ENCODE peak calls at places on chromosomes 5 and 9, in four cellular contexts. N is cardiac muscle cell, M is HCT116, F is astrocyte. A is an unnamed sample.

GRCh38 chr5:131587541-131587940 is 47.5 kb downstream of the RAPGEF6 start:
- DNase-seq in N (no peak), M (no peak), F (peak; percentile 20), A (no peak)

GRCh38 chr9:24245988-24246387 is 299.7 kb downstream of the IZUMO3 start:
- DNase-seq in N (peak; percentile 45), M (peak; percentile 1), F (no peak), A (no peak)

GRCh38 chr5:100709771-100710170 is 174.6 kb downstream of the FAM174A start:
- DNase-seq in N (no peak), M (no peak), F (no peak), A (no peak)

GRCh38 chr9:108245331-108245730 is 610.5 kb downstream of the ACTL7B start:
- DNase-seq in N (no peak), M (no peak), F (no peak), A (no peak)

GRCh38 chr9:38033956-38034355 is 35.1 kb downstream of the SHB start:
- DNase-seq in N (no peak), M (no peak), F (no peak), A (no peak)

GRCh38 chr9:2870340-2870739 is 26.4 kb upstream of the PUM3 start:
- DNase-seq in N (no peak), M (no peak), F (no peak), A (no peak)

GRCh38 chr5:55668356-55668755 is 43.8 kb downstream of the SLC38A9 start:
- DNase-seq in N (no peak), M (peak; percentile 22), F (peak; percentile 89), A (peak; percentile 50)

GRCh38 chr9:89961616-89962341 is 357.0 kb downstream of the GADD45G start:
- DNase-seq in N (no peak), M (no peak), F (peak; percentile 66), A (no peak)

GRCh38 chr5:55232194-55232984 is 1.0 kb downstream of the CCNO start:
- DNase-seq in N (peak; percentile 43), M (peak; percentile 29), F (no peak), A (no peak)

GRCh38 chr5:36422957-36423356 is 121.3 kb upstream of the RANBP3L start:
- DNase-seq in N (no peak), M (no peak), F (peak; percentile 87), A (peak; percentile 85)

GRCh38 chr9:125986966-125987365 is 239.8 kb downstream of the PBX3 start:
- DNase-seq in N (no peak), M (no peak), F (no peak), A (no peak)

GRCh38 chr5:149517461-149518122 is 33.6 kb downstream of the CSNK1A1 start:
- DNase-seq in N (peak; percentile 7), M (no peak), F (no peak), A (no peak)

GRCh38 chr9:132006657-132007370 is 72.9 kb downstream of the MED27 start:
- DNase-seq in N (no peak), M (no peak), F (peak; percentile 57), A (no peak)

GRCh38 chr5:71877511-71877910 is 158.4 kb downstream of the CARTPT start:
- DNase-seq in N (no peak), M (no peak), F (no peak), A (no peak)

GRCh38 chr9:133107961-133108793 is 12.9 kb downstream of the RALGDS start:
- DNase-seq in N (no peak), M (no peak), F (no peak), A (no peak)

GRCh38 chr9:126204197-126204596 is 122.4 kb upstream of the MVB12B start:
- DNase-seq in N (no peak), M (no peak), F (no peak), A (no peak)

GRCh38 chr5:172496671-172497371 is 42.5 kb upstream of the SH3PXD2B start:
- DNase-seq in N (no peak), M (no peak), F (peak; percentile 64), A (peak; percentile 23)

GRCh38 chr5:132094393-132095076 is 20.9 kb downstream of the CSF2 start:
- DNase-seq in N (no peak), M (no peak), F (peak; percentile 98), A (peak; percentile 81)

GRCh38 chr9:116156621-116157314 is 3.2 kb downstream of the PAPPA start:
- DNase-seq in N (peak; percentile 88), M (no peak), F (peak; percentile 59), A (peak; percentile 65)

GRCh38 chr5:62560786-62561185 is 17.8 kb upstream of the LRRC70 start:
- DNase-seq in N (no peak), M (no peak), F (peak; percentile 13), A (no peak)

GRCh38 chr9:137851516-137852217 is 25.9 kb upstream of the CACNA1B start:
- DNase-seq in N (no peak), M (no peak), F (peak; percentile 2), A (no peak)

GRCh38 chr9:132896906-132897305 is 18.2 kb downstream of the SPACA9 start:
- DNase-seq in N (no peak), M (no peak), F (no peak), A (no peak)

GRCh38 chr5:84239509-84239908 is 145.2 kb downstream of the EDIL3 start:
- DNase-seq in N (no peak), M (no peak), F (peak; percentile 65), A (no peak)

GRCh38 chr5:127696688-127697087 is 6.5 kb upstream of the CCDC192 start:
- DNase-seq in N (no peak), M (no peak), F (peak; percentile 81), A (no peak)

GRCh38 chr9:80285325-80285724 is 713.6 kb downstream of the TLE4 start:
- DNase-seq in N (peak; percentile 2), M (no peak), F (peak; percentile 6), A (no peak)

GRCh38 chr5:108345541-108346171 is 36.2 kb downstream of the FBXL17 start:
- DNase-seq in N (peak; percentile 51), M (peak; percentile 13), F (peak; percentile 24), A (no peak)

GRCh38 chr5:79621056-79621455 is 8.8 kb downstream of the TENT2 start:
- DNase-seq in N (no peak), M (no peak), F (peak; percentile 84), A (no peak)

GRCh38 chr5:55903121-55903701 is 52.1 kb downstream of the IL31RA start:
- DNase-seq in N (no peak), M (no peak), F (peak; percentile 55), A (peak; percentile 63)

GRCh38 chr5:14406554-14406849 is 175.1 kb upstream of the OTULINL start:
- DNase-seq in N (no peak), M (no peak), F (peak; percentile 97), A (peak; percentile 69)

GRCh38 chr5:55936100-55936693 is 58.6 kb downstream of the IL6ST start:
- DNase-seq in N (peak; percentile 86), M (peak; percentile 79), F (peak; percentile 75), A (peak; percentile 83)

DNA sequence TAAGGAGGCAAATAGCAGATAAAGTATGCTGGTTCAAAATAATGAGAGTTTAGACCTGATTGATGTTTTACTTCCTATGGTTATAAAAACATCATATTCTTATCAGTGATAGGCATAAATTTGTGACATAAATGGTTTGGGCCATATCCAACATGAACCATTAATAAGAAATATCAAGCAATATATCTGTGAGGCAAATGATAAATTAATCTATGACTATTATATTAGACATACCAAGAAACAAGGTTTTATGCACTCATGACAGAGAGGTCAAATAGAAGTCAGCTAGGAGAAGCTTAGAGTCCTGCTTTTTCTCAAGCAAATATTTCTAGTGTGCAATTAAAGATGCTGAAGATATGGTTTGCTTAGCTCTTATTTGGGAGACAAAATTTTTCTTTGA is 10.4 kb downstream of the SMIM3 start:
- DNase-seq in N (no peak), M (no peak), F (peak; percentile 74), A (no peak)
- H3K4me3 ChIP-seq in N (no peak overlapping the region), M (no peak overlapping the region), F (no peak overlapping the region), A (no peak overlapping the region)

DNA sequence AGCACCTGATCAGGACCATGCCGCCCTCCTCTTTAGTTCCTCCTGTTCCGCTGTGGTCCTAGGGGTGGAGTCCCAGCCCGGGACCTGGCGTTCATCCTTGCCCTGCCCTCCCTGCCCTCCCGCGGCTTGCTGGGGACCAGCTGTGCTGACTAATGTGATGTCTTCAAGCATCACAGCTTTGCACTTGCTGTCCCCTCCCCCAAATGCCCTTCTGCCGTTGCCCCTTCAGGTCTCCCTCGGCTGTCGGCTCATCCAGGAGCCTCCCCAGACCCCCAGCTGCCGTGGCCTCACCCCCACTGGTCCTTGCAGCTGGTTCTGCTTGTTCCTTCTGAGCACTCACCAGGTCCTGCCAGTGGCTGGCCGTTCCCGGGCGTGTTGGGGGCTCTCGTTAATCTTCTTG is 19.9 kb downstream of the RXRA start:
- DNase-seq in N (no peak), M (no peak), F (no peak), A (no peak)
- H3K4me1 ChIP-seq in N (peaks cover 9% of the 10 kb centered on the region), M (no peaks in the 10 kb centered on the region), F (peaks cover 9% of the 10 kb centered on the region), A (no peaks in the 10 kb centered on the region)

DNA sequence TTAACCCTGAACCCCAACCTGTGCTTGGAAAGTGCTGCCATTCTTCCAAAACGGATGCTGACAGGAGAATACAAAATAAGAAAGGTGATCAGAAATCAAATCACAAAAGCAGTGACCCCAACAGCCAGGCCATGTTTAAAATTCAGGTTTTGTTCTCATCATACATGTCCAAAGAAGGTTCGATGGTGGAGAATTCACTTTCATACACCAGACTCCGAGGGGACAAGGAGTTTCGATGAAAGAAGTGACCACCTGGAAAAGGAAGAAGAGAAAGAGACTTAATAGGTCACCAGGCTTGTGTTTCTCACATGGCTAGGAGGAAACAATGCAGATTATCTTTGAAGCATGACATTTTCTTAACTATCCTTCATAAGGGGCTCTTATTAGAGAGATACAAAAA is 12.5 kb upstream of the TBC1D9B start:
- DNase-seq in N (no peak), M (no peak), F (no peak), A (no peak)
- H3K4me3 ChIP-seq in N (no peak overlapping the region), M (no peak overlapping the region), F (no peak overlapping the region), A (no peak overlapping the region)

DNA sequence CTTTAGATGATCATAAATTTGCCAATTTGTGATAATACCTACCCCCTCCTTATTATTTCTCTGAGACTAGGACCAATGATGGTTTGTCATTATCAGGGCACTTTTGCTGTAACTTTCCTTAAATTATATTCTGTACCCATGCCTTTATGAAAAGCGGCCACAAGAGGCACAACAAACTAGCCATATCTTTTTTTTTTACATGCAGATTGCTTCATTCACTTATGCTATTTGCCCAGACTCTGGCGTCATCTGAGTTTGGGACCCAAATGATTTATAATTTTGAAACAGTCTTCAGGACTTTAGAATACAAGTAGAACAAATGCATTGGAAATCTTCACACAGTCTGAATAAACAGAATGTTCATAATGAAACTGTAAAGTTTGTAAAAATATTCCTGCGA is 408.1 kb downstream of the MAT2B start:
- DNase-seq in N (no peak), M (no peak), F (no peak), A (no peak)
- H3K4me1 ChIP-seq in N (no peaks in the 10 kb centered on the region), M (no peaks in the 10 kb centered on the region), F (no peaks in the 10 kb centered on the region), A (no peaks in the 10 kb centered on the region)

GRCh38 chr5:88183255-88183654 is 85.4 kb downstream of the TMEM161B start:
- DNase-seq in N (no peak), M (no peak), F (no peak), A (no peak)
- H3K4me3 ChIP-seq in N (no peak overlapping the region), M (no peak overlapping the region), F (no peak overlapping the region), A (no peak overlapping the region)

GRCh38 chr5:54217826-54218503 is 92.4 kb downstream of the ARL15 start:
- DNase-seq in N (peak; percentile 69), M (peak; percentile 39), F (peak; percentile 47), A (no peak)
- H3K4me1 ChIP-seq in N (peaks cover 12% of the 10 kb centered on the region), M (no peaks in the 10 kb centered on the region), F (no peaks in the 10 kb centered on the region), A (no peaks in the 10 kb centered on the region)

GRCh38 chr5:59161206-59162105 is 578.6 kb downstream of the RAB3C start:
- DNase-seq in N (no peak), M (no peak), F (no peak), A (no peak)
- H3K4me3 ChIP-seq in N (no peak overlapping the region), M (no peak overlapping the region), F (no peak overlapping the region), A (no peak overlapping the region)